ENCODE peak calls at places on chromosomes 1 and 21, in seven cellular contexts. H is spleen, W is NB4, P is ovary, V is K562, O is transverse colon, M is IMR-90. C is an unnamed sample.

GRCh38 chr21:14959343-14959742 is 105.5 kb downstream of the NRIP1 start:
- DNase-seq in P (no peak), H (no peak), O (no peak), V (no peak), W (no peak), M (peak), C (no peak)

GRCh38 chr1:17845583-17845982 is 90.5 kb downstream of the ACTL8 start:
- DNase-seq in O (no peak), M (no peak), W (no peak), H (no peak), V (no peak), P (no peak), C (no peak)

GRCh38 chr1:95685091-95685490 is 451.1 kb downstream of the RWDD3 start:
- DNase-seq in V (no peak), P (no peak), H (no peak), M (no peak), W (no peak), O (no peak), C (no peak)

GRCh38 chr1:94095112-94095637 is 25.8 kb downstream of the ABCA4 start:
- DNase-seq in W (no peak), V (no peak), M (peak), P (peak), O (peak), H (no peak), C (peak)

GRCh38 chr1:24513691-24514090 is 11.1 kb downstream of the RCAN3 start:
- DNase-seq in W (no peak), V (no peak), O (no peak), H (no peak), P (no peak), M (no peak), C (no peak)

GRCh38 chr1:162035241-162035640 is 11.6 kb upstream of the OLFML2B start:
- DNase-seq in W (no peak), P (no peak), V (no peak), H (no peak), O (no peak), M (no peak), C (no peak)

GRCh38 chr1:224503161-224504118 is 68.8 kb upstream of the WDR26 start:
- DNase-seq in V (peak), H (peak), W (peak), O (peak), M (peak), P (peak), C (peak)

GRCh38 chr1:21317035-21317689 is 26.9 kb upstream of the ECE1 start:
- DNase-seq in H (no peak), M (peak), O (peak), W (peak), V (no peak), P (peak), C (no peak)

GRCh38 chr1:67138813-67139539 is 4.2 kb upstream of the C1orf141 start:
- DNase-seq in M (no peak), P (no peak), H (no peak), W (no peak), O (peak), V (no peak), C (peak)

GRCh38 chr1:202501281-202501680 is 152.8 kb downstream of the PPP1R12B start:
- DNase-seq in V (no peak), M (peak), H (no peak), O (no peak), W (peak), P (no peak), C (no peak)

GRCh38 chr1:184186167-184186566 is 134.6 kb downstream of the TSEN15 start:
- DNase-seq in O (no peak), P (no peak), V (no peak), W (no peak), H (no peak), M (no peak), C (no peak)

GRCh38 chr1:62952596-62952995 is 168.7 kb downstream of the ATG4C start:
- DNase-seq in O (no peak), H (no peak), W (no peak), V (no peak), P (no peak), M (no peak), C (no peak)

GRCh38 chr1:76862447-76862846 is 4.8 kb upstream of the ST6GALNAC5 start:
- DNase-seq in P (no peak), W (no peak), H (no peak), M (peak), O (no peak), V (no peak), C (no peak)

GRCh38 chr1:22665752-22666151 is 12.7 kb downstream of the C1QB start:
- DNase-seq in W (peak), P (no peak), O (peak), M (peak), V (peak), H (no peak), C (peak)

GRCh38 chr21:45246535-45247320 is 41.0 kb downstream of the POFUT2 start:
- DNase-seq in W (no peak), V (no peak), P (no peak), M (no peak), O (no peak), H (peak), C (no peak)

GRCh38 chr1:10635385-10635896 is 160.7 kb downstream of the PEX14 start:
- DNase-seq in H (no peak), O (no peak), W (peak), V (no peak), P (no peak), M (peak), C (no peak)

GRCh38 chr1:178628637-178629548 is 96.2 kb upstream of the RALGPS2 start:
- DNase-seq in P (no peak), O (no peak), H (no peak), W (no peak), V (no peak), M (peak), C (no peak)

GRCh38 chr1:40627987-40628902 is 37.2 kb downstream of the RIMS3 start:
- DNase-seq in V (no peak), P (no peak), O (no peak), M (no peak), H (no peak), W (no peak), C (no peak)

GRCh38 chr21:45148316-45149000 is 74.1 kb downstream of the ADARB1 start:
- DNase-seq in H (no peak), M (no peak), O (no peak), W (no peak), P (no peak), V (no peak), C (no peak)

DNA sequence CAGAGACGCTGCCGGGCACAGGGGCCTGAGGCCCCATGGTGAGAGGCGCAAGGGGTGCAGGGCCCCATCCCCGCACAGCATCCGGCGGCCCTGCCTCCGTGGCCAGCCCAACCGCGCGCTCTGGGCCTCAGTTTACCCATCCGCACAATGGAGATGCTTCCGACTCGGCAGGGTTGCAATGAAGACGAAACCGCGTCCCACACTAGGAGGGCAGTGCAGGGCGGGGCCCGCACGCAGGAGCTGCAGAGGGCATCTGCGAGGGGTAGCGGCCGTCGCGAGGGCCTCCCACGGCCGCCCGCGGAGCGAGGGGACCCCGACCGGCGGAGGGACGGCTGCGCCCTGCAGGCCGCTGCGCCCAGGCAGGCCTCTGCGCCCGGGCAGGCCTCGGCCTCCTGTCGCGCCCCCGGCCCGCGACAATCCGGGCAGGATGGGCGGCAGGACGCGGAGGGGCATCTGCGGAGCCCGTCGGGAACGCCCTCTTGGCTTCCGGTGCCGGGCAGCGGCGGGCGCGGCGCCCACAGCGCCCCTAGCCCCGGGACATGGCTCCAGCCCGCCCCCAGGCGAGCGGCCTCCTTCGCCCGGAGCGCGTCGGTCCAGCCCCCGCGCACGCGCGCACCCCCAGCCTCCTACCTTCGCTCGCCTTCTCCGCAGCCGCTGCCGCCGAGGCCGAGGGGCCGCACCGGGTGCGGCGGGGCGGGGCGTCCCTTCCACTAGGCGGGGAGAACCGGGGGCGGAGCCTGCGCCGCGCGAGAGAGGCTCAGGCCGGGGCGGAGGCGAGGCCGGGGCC is 15.3 kb downstream of the RNU1-1 start:
- DNase-seq in M (peak), W (peak), O (peak), V (peak), H (peak), P (peak), C (peak)
- TF ChIP-seq POLR2A in M (no peak), W (peak), O (no peak), V (peak), H (no peak), P (peak), C (no peak)

DNA sequence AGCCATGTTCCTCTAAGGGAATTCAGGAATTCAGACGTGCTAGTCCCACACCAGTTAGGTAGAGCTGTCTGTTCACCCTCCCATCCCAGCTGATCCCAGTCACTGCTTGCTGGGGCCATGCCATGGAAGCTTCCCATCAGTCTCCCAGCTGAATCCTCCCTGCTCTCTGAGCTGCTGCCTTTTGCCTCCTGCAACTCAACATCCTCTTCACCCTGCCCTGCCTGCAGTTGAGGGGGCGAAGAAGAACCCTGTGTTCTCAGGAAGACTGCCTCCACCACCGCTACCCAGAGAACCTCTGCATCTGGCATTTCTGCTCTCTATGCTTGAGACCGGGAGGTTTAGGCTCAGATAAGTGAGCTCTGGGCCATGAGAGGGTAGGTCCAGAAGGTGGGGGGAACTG is 16.2 kb downstream of the CDCA8 start:
- DNase-seq in M (no peak), V (no peak), W (no peak), H (no peak), O (no peak), P (no peak), C (no peak)
- TF ChIP-seq POLR2A in M (no peak), V (no peak), W (no peak), H (no peak), O (no peak), P (no peak), C (no peak)

GRCh38 chr1:150151291-150152181 is 1.8 kb downstream of the PLEKHO1 start:
- DNase-seq in P (no peak), W (peak), O (peak), M (no peak), H (peak), V (no peak), C (peak)

GRCh38 chr1:150148834-150149489 is 754 bp upstream of the PLEKHO1 start:
- DNase-seq in V (no peak), P (no peak), H (no peak), W (no peak), M (no peak), O (no peak), C (no peak)

GRCh38 chr1:150152182-150152536 is 2.4 kb downstream of the PLEKHO1 start:
- DNase-seq in P (no peak), H (no peak), W (no peak), O (no peak), M (no peak), V (no peak), C (no peak)

GRCh38 chr1:150149490-150150453 is at the start of gene PLEKHO1:
- DNase-seq in H (peak), W (peak), V (peak), M (peak), O (peak), P (peak), C (peak)

DNA sequence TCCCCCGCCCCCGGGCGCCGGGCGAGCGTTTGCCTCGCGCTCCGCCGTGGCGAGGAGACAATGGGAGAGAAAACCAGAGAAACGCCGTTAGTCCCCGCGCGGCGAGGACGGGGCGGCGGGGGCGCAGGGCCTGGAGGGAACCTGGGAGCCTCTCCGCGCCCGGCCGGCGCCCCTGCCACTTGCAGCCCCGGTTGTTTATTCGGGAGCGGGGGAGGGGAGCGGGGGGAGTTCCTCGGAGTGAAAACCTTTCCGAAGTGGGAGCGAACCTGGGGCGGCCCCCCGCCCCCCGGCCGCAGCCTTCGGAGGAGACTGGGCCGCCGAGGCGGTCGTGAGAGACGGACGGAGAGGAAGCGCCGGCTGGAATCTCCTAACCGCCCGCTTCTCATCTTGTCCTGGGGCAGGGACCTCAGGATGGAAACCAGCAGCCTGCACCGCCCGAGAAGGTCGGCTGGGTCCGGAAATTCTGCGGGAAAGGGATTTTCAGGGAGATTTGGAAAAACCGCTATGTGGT is 850 bp downstream of the PLEKHO1 start:
- DNase-seq in W (peak), O (peak), M (no peak), P (no peak), H (peak), V (peak), C (peak)
- TF ChIP-seq POLR2A in W (no peak), O (no peak), M (no peak), P (no peak), H (no peak), V (no peak), C (no peak)

DNA sequence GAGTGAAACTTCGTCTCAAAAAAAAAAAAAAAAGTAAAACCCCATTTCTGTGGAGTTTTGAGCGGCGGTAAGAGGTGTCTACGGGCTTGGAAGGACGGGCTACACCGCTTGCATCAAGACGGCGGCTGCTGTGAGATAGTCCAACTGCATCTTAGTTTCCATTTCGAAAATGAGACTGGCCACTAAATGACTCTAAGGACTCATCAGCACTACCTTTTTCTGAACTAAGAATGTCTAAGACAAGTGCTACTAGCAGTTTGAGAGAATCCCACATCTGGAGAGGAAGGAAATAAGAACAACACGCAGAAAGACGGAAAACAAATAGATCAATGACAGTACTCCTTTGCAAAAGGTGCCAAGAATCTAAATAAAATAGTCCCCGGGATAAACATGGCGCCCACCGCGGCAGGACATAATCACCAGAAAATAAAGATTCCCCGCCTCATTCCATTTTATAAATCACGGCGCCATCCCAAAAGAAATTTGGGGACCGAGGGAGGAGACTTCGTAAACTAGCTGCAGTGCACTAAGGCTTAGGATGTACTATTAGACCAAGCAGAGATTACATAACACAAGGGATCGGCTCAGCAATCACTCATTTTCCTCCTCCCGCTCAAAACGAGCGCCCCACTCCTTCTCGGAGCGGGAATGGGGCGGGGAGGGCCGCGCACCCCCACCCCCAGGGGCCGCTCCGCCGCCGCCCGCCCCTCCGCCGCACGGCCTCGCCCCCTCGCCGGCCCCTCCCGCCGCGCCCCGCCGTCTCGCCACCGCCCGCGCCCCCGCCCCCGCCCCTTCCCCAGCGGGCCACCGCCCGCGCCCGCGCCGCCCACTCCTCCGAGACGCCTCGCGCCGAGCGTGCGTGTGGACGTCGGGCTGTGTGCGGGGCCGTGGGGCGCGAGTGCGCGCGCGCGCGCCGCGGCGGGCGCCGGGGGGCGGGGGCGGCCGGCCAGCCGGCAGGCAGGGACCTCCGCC is 1.1 kb downstream of the POGZ start:
- DNase-seq in V (peak), O (peak), P (peak), H (peak), W (peak), M (peak), C (peak)
- TF ChIP-seq POLR2A in V (peak), O (peak), P (peak), H (no peak), W (no peak), M (peak), C (no peak)

GRCh38 chr21:33588485-33589335 is at the start of gene DONSON:
- DNase-seq in V (peak), O (peak), W (peak), P (peak), M (peak), H (peak), C (peak)
- TF ChIP-seq POLR2A in V (peak), O (no peak), W (peak), P (peak), M (peak), H (no peak), C (peak)

GRCh38 chr1:12229835-12230548 is at the start of gene VPS13D:
- DNase-seq in M (peak), O (peak), P (peak), V (peak), H (peak), W (peak), C (peak)

GRCh38 chr1:12231276-12231595 is 1.4 kb downstream of the VPS13D start:
- DNase-seq in P (no peak), M (no peak), V (no peak), O (no peak), W (no peak), H (no peak), C (no peak)

GRCh38 chr1:12229386-12229834 is 420 bp upstream of the VPS13D start:
- DNase-seq in O (no peak), V (no peak), M (no peak), H (no peak), W (no peak), P (no peak), C (peak)

GRCh38 chr1:12232221-12232620 is 2.4 kb downstream of the VPS13D start:
- DNase-seq in V (no peak), M (no peak), H (no peak), O (peak), W (no peak), P (no peak), C (no peak)

DNA sequence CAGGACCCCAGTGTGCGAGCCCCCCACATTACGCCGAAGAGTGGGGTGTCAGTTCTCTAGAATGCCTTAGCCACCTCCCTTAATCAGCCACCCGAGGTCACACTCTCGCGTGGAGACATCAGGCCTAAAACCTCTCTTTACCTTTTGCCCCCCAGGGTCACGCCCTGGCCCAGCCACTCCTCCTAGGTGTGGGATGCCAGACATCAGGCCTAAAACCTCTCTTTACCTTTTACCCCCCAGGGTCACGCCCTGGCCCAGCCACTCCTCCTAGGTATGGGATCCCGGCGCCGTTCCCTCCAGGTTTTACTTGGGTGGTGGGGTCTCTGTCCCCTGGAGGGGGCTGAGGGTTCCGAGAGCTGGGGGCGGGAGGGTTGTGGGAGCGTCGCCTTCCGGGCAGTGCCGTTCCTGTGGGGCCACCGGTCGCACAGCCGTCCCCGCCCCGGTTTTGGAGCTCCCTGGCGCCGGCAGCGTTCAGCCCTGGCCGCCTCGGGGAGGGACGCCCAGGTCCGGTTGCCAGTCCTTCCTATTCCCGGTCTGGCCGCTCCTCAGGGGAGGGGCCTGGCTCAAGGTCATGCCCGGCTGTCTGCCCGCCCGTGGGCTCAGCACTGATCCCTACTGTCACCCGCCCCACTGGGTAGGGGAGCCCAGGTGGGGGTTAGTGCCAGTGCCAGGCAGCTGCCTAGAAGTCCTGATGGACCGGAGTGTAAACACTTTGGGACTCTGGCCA is 882 bp downstream of the VPS13D start:
- DNase-seq in P (peak), O (peak), M (no peak), V (peak), H (peak), W (peak), C (peak)
- TF ChIP-seq POLR2A in P (no peak), O (peak), M (no peak), V (no peak), H (no peak), W (no peak), C (no peak)

DNA sequence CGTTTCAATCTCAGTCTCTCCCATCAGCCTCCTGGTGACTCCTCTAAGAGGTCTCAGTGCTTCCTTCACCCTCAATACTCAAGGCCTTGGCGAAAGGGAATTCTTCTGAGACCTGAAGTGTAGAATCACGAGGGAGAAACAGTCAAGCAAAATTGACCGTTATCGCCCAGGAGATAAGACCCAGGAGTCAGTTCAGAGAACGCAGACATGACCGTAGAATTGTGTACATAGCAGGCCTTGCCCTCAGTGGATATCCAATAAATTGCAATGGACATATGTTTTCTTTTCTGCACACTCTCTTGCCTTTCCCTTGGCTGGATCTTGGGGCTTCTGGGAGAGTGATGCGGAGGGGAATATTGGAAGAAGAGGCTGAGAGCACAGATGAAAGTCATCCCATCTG is 15.7 kb upstream of the ETS2 start:
- DNase-seq in O (peak), W (no peak), V (no peak), P (no peak), M (no peak), H (no peak), C (no peak)
- TF ChIP-seq POLR2A in O (no peak), W (no peak), V (no peak), P (no peak), M (no peak), H (no peak), C (no peak)

C was measured in Peyer's patch.